ENCODE peak calls at places on chromosomes 4 and X, in eight cellular contexts. V is naive thymus-derived CD4-positive, alpha-beta T cell; P is hepatocyte; W is cardiac muscle cell; G is thyroid gland; B is transverse colon; U is sigmoid colon; C is neural progenitor cell. H is an unnamed sample. For H3K36me3 and H3K27me3, the result is how much of the 10 kb centered on the place peaks cover.

GRCh38 chrX:52265713-52266112 is 81.0 kb downstream of the MAGED4 start:
- DNase-seq in W (no peak), U (no peak), B (no peak), P (no peak), V (no peak), G (no peak), C (peak), H (no peak)

GRCh38 chrX:7170903-7171302 is 22.9 kb upstream of the PUDP start:
- DNase-seq in U (no peak), P (peak), W (peak), C (no peak), G (no peak), B (peak), V (peak), H (peak)

GRCh38 chr4:17055788-17056187 is 157.3 kb upstream of the LDB2 start:
- DNase-seq in U (no peak), W (no peak), P (no peak), V (no peak), G (no peak), C (no peak), B (no peak), H (no peak)

GRCh38 chrX:74923942-74924448 is 1.3 kb downstream of the NEXMIF start:
- DNase-seq in C (peak), W (peak), V (peak), B (peak), G (peak), P (peak), U (peak), H (no peak)

GRCh38 chrX:112645774-112646173 is 34.0 kb downstream of the LHFPL1 start:
- DNase-seq in W (no peak), U (no peak), G (no peak), C (no peak), B (no peak), P (no peak), V (no peak), H (no peak)

GRCh38 chrX:74377282-74377681 is 44.0 kb upstream of the SLC16A2 start:
- DNase-seq in W (no peak), P (no peak), G (no peak), V (no peak), B (no peak), C (no peak), U (no peak), H (no peak)

GRCh38 chr4:620851-621261 is 4.5 kb upstream of the PDE6B start:
- DNase-seq in P (no peak), U (no peak), W (no peak), C (no peak), V (no peak), G (no peak), B (no peak), H (peak)

GRCh38 chr4:3295837-3296624 is 3.2 kb downstream of the RGS12 start:
- DNase-seq in U (no peak), G (no peak), V (peak), C (no peak), W (no peak), B (no peak), P (no peak), H (no peak)

GRCh38 chr4:160423879-160424451 is 1321.1 kb downstream of the RAPGEF2 start:
- DNase-seq in V (no peak), B (no peak), G (no peak), P (no peak), C (no peak), U (no peak), W (no peak), H (no peak)

GRCh38 chrX:38271154-38271716 is 50.6 kb upstream of the SRPX start:
- DNase-seq in P (no peak), W (no peak), U (no peak), C (no peak), B (no peak), V (no peak), G (no peak), H (no peak)

GRCh38 chr4:3872834-3873313 is 106.7 kb downstream of the ADRA2C start:
- DNase-seq in C (no peak), V (no peak), P (no peak), U (no peak), W (no peak), G (no peak), B (no peak), H (no peak)

GRCh38 chrX:2629316-2630168 is 61.6 kb upstream of the CD99 start:
- DNase-seq in C (no peak), U (no peak), V (no peak), W (no peak), G (no peak), P (no peak), B (no peak), H (no peak)

DNA sequence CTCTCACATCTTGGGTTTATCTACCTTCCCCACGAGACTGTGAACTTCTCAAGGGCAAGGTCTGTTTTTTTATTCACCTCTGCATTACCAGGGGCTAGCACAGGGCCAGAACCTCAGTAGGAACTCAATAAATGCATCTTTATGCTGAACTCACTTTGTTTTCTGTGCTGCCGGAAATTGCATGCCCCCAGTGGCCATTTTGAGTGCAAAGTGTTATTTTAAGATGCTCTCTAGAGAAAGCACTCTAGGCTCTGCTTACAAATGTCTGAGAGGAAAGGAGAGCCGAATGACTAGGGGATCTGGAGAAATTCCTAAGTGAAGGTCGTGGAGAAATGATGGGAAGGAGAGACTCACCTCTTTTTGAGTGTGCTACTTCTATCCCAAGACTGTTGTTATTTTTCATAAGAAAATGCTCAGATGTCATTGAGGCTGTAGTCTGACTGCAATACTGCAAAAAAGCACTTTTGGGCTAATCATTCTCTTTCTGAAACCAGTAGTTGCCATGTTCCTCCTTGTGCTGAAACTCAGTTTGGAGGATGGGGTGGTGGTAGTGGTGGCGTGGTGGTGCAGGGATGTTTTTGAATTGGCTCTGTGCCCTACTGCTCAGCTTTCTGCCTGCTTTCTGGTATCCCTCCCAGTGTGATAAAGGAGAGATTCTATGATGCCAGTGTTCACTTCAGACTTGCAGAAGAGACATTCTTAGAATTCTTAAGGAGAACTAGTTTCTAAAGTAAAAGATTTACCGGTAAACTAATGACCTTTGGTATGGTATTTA is 41.3 kb downstream of the DOCK11 start:
- DNase-seq in W (peak), U (no peak), G (peak), C (peak), V (no peak), B (no peak), P (no peak), H (peak)
- H3K4me3 ChIP-seq in W (no peak), U (no peak), G (no peak), C (no peak), V (peak), B (no peak), P (no peak), H (no peak)

GRCh38 chrX:16856744-16857143 is 13.4 kb downstream of the RBBP7 start:
- DNase-seq in P (no peak), G (no peak), C (no peak), V (no peak), W (no peak), B (no peak), U (no peak), H (no peak)
- H3K36me3 ChIP-seq in P (under half), G (under half), C (under half), V (under half), W (half or more), B (under half), U (under half), H (half or more)

DNA sequence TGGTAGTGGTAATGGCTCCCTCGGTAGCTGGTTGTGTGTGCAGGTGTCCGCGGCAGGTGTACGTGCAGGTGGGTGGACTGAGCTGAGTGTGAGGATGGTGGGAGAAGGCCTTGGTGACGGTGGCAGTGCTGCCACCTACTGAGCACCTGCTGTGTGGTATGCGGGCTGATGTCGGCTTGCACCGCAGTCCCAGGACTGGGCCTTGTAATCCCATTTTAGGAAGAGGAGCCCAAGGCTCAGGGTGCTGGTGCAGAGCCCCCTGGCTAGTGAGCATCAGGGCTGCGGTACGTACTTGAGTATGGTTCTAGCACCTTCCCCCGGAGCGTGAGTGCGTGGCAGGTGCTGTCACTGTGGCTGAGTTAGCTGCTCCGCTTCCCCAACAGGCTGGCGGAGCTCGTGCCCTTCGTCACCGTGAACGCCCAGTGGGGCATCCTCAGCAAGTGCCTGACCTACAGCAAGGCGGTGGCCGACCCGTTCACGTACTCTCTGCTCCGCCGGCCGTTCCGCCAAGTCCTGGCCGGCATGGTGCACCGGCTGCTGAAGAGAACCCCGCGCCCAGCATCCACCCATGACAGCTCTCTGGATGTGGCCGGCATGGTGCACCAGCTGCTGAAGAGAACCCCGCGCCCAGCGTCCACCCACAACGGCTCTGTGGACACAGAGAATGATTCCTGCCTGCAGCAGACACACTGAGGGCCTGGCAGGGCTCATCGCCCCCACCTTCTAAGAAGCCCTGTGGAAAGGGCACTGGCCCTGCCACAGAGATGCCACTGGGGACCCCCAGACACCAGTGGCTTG is 5.7 kb upstream of the CPZ start:
- DNase-seq in B (no peak), C (no peak), U (peak), W (no peak), P (no peak), V (no peak), G (peak), H (peak)
- H3K27me3 ChIP-seq in B (under half), C (under half), U (half or more), W (under half), P (under half), V (under half), G (under half), H (under half)

GRCh38 chr4:173403051-173403450 is 4.1 kb upstream of the SCRG1 start:
- DNase-seq in P (no peak), V (no peak), U (no peak), C (no peak), G (no peak), B (no peak), W (no peak), H (no peak)

GRCh38 chr4:173399016-173399415 is at the start of gene SCRG1:
- DNase-seq in C (peak), P (no peak), G (no peak), B (no peak), W (peak), U (peak), V (no peak), H (peak)

GRCh38 chr4:173397604-173398003 is 1.3 kb downstream of the SCRG1 start:
- DNase-seq in V (no peak), C (no peak), U (no peak), G (no peak), B (no peak), P (no peak), W (no peak), H (no peak)

DNA sequence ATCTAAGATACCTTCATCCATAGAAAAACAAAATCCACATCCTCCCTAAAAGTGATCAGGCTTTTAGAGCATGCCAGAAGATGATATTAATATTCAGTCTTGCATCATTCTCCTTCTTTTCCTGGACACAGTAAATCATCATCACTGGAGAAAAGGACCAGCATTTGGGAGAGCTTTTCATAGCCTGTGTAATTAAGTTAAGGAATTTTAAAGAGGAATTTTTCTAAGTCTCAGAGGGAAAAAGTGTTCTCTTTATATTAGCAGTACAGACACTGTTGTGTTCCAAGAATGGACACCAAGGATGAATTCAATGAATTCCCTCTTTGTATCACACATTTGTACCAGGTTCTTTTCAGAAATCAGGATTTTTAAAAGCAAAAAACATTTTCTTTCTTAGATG is 665 bp downstream of the SCRG1 start:
- DNase-seq in G (no peak), U (no peak), P (no peak), C (no peak), B (no peak), V (no peak), W (no peak), H (no peak)
- H3K4me3 ChIP-seq in G (no peak), U (peak), P (no peak), C (no peak), B (no peak), V (no peak), W (no peak), H (no peak)

GRCh38 chr4:9880411-9881197 is 99.2 kb downstream of the DRD5 start:
- DNase-seq in P (peak), B (no peak), U (no peak), V (no peak), C (no peak), G (no peak), W (no peak), H (no peak)

GRCh38 chr4:9891740-9892139 is 110.3 kb downstream of the DRD5 start:
- DNase-seq in G (no peak), U (no peak), B (no peak), W (no peak), C (no peak), P (no peak), V (no peak), H (no peak)

GRCh38 chr4:9889306-9889705 is 107.9 kb downstream of the DRD5 start:
- DNase-seq in V (no peak), C (no peak), P (no peak), W (no peak), G (no peak), U (no peak), B (no peak), H (no peak)

DNA sequence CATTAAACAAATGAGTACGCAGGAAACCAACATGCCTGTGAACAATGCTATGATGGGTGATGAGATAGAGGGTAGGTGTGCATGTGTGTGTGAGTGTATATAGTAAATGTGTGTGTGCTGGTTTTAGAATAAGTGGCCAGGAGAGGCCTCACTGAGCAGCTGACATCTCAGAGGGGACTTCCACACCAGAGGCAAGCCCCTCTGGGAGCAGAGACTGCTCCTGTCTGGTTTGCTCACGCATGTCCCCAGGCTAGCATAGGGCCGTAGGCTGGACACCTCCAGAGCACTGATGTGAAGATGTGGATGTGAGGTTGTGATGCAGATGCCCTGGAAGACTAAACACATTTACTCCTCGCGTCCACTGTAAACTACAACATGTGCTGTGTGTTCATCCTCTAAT is 104.5 kb downstream of the DRD5 start:
- DNase-seq in V (no peak), B (no peak), U (no peak), C (no peak), G (no peak), W (no peak), P (no peak), H (no peak)
- H3K36me3 ChIP-seq in V (under half), B (under half), U (under half), C (under half), G (under half), W (under half), P (under half), H (under half)

GRCh38 chr4:73947239-73947985 is 34.4 kb downstream of the PF4 start:
- DNase-seq in B (no peak), W (no peak), C (no peak), P (no peak), V (no peak), U (no peak), G (no peak), H (no peak)

GRCh38 chr4:73944061-73944875 is 37.6 kb downstream of the PF4 start:
- DNase-seq in V (no peak), W (peak), P (peak), C (peak), U (no peak), G (peak), B (peak), H (peak)

GRCh38 chr4:73945140-73945539 is 36.7 kb downstream of the PF4 start:
- DNase-seq in C (no peak), W (no peak), U (no peak), P (no peak), G (no peak), B (no peak), V (no peak), H (no peak)

GRCh38 chr4:73943555-73943954 is 38.3 kb downstream of the PF4 start:
- DNase-seq in W (no peak), B (no peak), V (no peak), G (no peak), C (no peak), U (no peak), P (no peak), H (peak)

DNA sequence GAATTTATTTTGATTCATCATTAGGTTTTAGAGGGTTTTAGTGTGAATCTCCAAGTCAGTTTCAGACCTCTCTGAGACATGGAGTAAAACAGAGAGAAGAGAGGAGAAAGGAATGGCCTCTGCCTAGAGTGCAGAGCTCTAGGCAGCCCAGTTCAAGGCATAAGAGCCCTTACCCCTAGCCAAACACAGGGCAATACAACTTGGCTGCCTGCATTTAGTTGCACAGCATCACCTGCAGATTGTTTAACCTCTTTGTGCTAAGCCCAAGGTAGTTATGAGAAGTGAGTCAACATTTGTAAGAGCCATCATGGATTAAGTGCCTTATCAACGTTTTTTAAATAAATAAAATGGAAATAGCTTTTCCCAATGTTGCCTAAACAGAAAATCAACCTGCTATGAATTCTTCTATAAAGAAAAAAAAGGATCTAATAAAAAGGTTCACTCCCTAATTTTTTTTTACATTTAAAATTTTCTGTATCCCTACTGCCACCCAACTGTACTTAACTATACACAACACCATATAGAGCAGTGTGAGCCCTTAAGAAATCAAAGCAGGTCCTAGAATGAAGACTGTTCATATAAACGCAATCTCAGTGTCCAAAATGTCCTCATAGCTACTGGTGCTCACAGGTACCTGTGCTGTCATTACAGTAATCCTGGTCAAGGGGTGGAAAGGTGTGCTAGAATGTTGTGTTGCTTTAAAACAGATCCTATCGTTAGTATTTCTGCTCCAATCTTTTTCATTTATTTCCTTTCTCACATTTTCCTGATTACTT is 36.0 kb downstream of the PF4 start:
- DNase-seq in V (no peak), C (no peak), W (no peak), P (no peak), B (no peak), G (no peak), U (no peak), H (no peak)
- H3K27me3 ChIP-seq in V (under half), C (half or more), W (under half), P (under half), B (under half), G (under half), U (under half), H (half or more)

DNA sequence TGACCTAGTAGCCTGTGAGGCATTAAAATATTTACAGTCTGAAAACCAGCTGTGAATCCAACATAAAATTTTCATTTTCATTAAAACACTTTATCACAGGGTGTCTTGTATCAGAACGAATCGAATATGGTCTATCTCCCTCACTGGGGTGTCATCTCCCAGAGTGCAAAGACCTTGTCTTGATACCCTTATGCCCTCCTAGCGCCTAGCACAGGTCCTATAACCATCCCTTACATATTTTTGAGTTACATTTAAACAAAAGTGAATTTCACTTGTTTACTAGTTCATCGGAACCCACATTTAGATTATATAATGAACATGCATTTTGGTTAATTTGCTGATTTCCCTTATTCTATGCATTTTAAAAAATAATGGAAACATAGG is 14.0 kb downstream of the DIPK2B start:
- DNase-seq in G (no peak), C (no peak), B (no peak), V (no peak), P (no peak), U (no peak), W (no peak), H (no peak)
- H3K4me3 ChIP-seq in G (no peak), C (no peak), B (no peak), V (peak), P (no peak), U (peak), W (no peak), H (no peak)

DNA sequence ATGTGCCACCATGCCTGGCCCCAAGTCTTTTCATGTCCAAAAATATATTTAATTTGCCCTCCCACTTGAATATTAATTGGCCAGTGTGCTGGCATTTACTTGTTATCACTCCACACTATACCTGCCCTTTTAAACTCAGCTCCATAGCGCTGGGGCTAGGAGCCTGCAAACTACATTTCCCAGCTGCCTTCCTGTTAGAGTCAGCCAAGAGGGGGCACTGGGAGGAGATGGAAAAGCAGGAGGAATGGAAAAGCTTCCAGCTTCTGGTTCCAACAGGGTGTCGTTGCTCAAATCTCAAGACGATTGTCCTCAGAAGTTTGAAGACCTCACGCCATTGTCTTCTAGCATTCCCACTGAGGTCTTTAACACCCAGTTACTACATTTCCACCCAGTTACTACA is 315.5 kb downstream of the BCOR start:
- DNase-seq in G (no peak), U (no peak), W (peak), P (no peak), C (peak), V (no peak), B (no peak), H (peak)
- H3K36me3 ChIP-seq in G (under half), U (under half), W (under half), P (under half), C (under half), V (under half), B (under half), H (under half)

H was measured in H7.